ENCODE peak calls at places on chromosomes 13 and 19, in eight cellular contexts. One of them, this sample, is unnamed.

GRCh38 chr13:34620073-34620858 is 321.8 kb upstream of the NBEA start:
- DNase-seq in fibroblast of gingiva: no peak
- DNase-seq in H54: no peak
- DNase-seq in NCI-H2107: no peak
- DNase-seq in AG10803: peak
- DNase-seq in GDM1: no peak
- DNase-seq in activated CD8-positive, alpha-beta T cell treated with anti-CD3 and anti-CD28 coated beads for 36 hours: no peak
- DNase-seq in GM23248: no peak
- DNase-seq in this sample: peak

GRCh38 chr13:113090806-113091205 is 14.8 kb upstream of the F7 start:
- DNase-seq in activated CD8-positive, alpha-beta T cell treated with anti-CD3 and anti-CD28 coated beads for 36 hours: no peak
- DNase-seq in GDM1: no peak
- DNase-seq in fibroblast of gingiva: no peak
- DNase-seq in NCI-H2107: no peak
- DNase-seq in AG10803: no peak
- DNase-seq in GM23248: no peak
- DNase-seq in H54: no peak
- DNase-seq in this sample: no peak

GRCh38 chr19:7366701-7367420 is 18.1 kb downstream of the ARHGEF18 start:
- DNase-seq in AG10803: peak
- DNase-seq in GDM1: no peak
- DNase-seq in H54: no peak
- DNase-seq in GM23248: peak
- DNase-seq in activated CD8-positive, alpha-beta T cell treated with anti-CD3 and anti-CD28 coated beads for 36 hours: peak
- DNase-seq in fibroblast of gingiva: no peak
- DNase-seq in NCI-H2107: no peak
- DNase-seq in this sample: peak

GRCh38 chr19:48292798-48293197 is 22.9 kb downstream of the ZNF114 start:
- DNase-seq in fibroblast of gingiva: peak
- DNase-seq in GM23248: peak
- DNase-seq in activated CD8-positive, alpha-beta T cell treated with anti-CD3 and anti-CD28 coated beads for 36 hours: no peak
- DNase-seq in NCI-H2107: no peak
- DNase-seq in H54: peak
- DNase-seq in GDM1: no peak
- DNase-seq in AG10803: peak
- DNase-seq in this sample: peak

GRCh38 chr19:11378319-11379189 is 4.1 kb downstream of the SWSAP1 start:
- DNase-seq in AG10803: peak
- DNase-seq in GM23248: peak
- DNase-seq in GDM1: no peak
- DNase-seq in NCI-H2107: no peak
- DNase-seq in H54: peak
- DNase-seq in activated CD8-positive, alpha-beta T cell treated with anti-CD3 and anti-CD28 coated beads for 36 hours: peak
- DNase-seq in fibroblast of gingiva: peak
- DNase-seq in this sample: peak

GRCh38 chr13:112746044-112746443 is 56.2 kb downstream of the ATP11A start:
- DNase-seq in H54: no peak
- DNase-seq in GDM1: no peak
- DNase-seq in activated CD8-positive, alpha-beta T cell treated with anti-CD3 and anti-CD28 coated beads for 36 hours: no peak
- DNase-seq in GM23248: no peak
- DNase-seq in AG10803: no peak
- DNase-seq in NCI-H2107: no peak
- DNase-seq in fibroblast of gingiva: no peak
- DNase-seq in this sample: no peak

GRCh38 chr13:48646791-48647190 is 6.9 kb upstream of the CYSLTR2 start:
- DNase-seq in NCI-H2107: no peak
- DNase-seq in H54: no peak
- DNase-seq in activated CD8-positive, alpha-beta T cell treated with anti-CD3 and anti-CD28 coated beads for 36 hours: no peak
- DNase-seq in GDM1: no peak
- DNase-seq in AG10803: no peak
- DNase-seq in GM23248: no peak
- DNase-seq in fibroblast of gingiva: no peak
- DNase-seq in this sample: no peak

GRCh38 chr13:69603144-69603853 is 504.3 kb upstream of the ATXN8OS start:
- DNase-seq in AG10803: no peak
- DNase-seq in GM23248: no peak
- DNase-seq in activated CD8-positive, alpha-beta T cell treated with anti-CD3 and anti-CD28 coated beads for 36 hours: no peak
- DNase-seq in NCI-H2107: no peak
- DNase-seq in GDM1: no peak
- DNase-seq in H54: no peak
- DNase-seq in fibroblast of gingiva: no peak
- DNase-seq in this sample: no peak